ENCODE peak calls at places on chromosomes 4 and X, in nine cellular contexts. One of them, this sample, is unnamed.

GRCh38 chr4:12926189-12927066 is 557.7 kb downstream of the RAB28 start:
- DNase-seq in testis: no peak
- DNase-seq in left ventricle myocardium inferior: no peak
- DNase-seq in thoracic aorta: no peak
- DNase-seq in uterus: no peak
- DNase-seq in AG04449: no peak
- DNase-seq in tibial artery: no peak
- DNase-seq in choroid plexus epithelial cell: peak; percentile 3
- DNase-seq in upper lobe of right lung: no peak
- DNase-seq in this sample: no peak

GRCh38 chrX:36908801-36909403 is 99.3 kb upstream of the FAM47C start:
- DNase-seq in testis: no peak
- DNase-seq in upper lobe of right lung: no peak
- DNase-seq in tibial artery: no peak
- DNase-seq in uterus: no peak
- DNase-seq in thoracic aorta: no peak
- DNase-seq in left ventricle myocardium inferior: no peak
- DNase-seq in choroid plexus epithelial cell: peak; percentile 55
- DNase-seq in AG04449: no peak
- DNase-seq in this sample: peak; percentile 31

GRCh38 chr4:79528241-79528706 is 120.2 kb upstream of the GK2 start:
- DNase-seq in tibial artery: no peak
- DNase-seq in left ventricle myocardium inferior: no peak
- DNase-seq in uterus: no peak
- DNase-seq in choroid plexus epithelial cell: peak; percentile 2
- DNase-seq in upper lobe of right lung: no peak
- DNase-seq in AG04449: no peak
- DNase-seq in testis: no peak
- DNase-seq in thoracic aorta: no peak
- DNase-seq in this sample: peak; percentile 38

GRCh38 chrX:23403849-23404248 is 69.2 kb downstream of the PTCHD1 start:
- DNase-seq in thoracic aorta: no peak
- DNase-seq in upper lobe of right lung: no peak
- DNase-seq in uterus: no peak
- DNase-seq in tibial artery: no peak
- DNase-seq in choroid plexus epithelial cell: peak; percentile 5
- DNase-seq in testis: no peak
- DNase-seq in left ventricle myocardium inferior: no peak
- DNase-seq in AG04449: no peak
- DNase-seq in this sample: no peak

GRCh38 chr4:123415977-123416376 is 19.4 kb downstream of the SPRY1 start:
- DNase-seq in testis: no peak
- DNase-seq in tibial artery: no peak
- DNase-seq in upper lobe of right lung: no peak
- DNase-seq in left ventricle myocardium inferior: no peak
- DNase-seq in uterus: no peak
- DNase-seq in choroid plexus epithelial cell: peak; percentile 75
- DNase-seq in thoracic aorta: no peak
- DNase-seq in AG04449: peak; percentile 29
- DNase-seq in this sample: peak; percentile 58

GRCh38 chr4:142402925-142403324 is 443.2 kb downstream of the INPP4B start:
- DNase-seq in tibial artery: no peak
- DNase-seq in upper lobe of right lung: no peak
- DNase-seq in choroid plexus epithelial cell: no peak
- DNase-seq in thoracic aorta: no peak
- DNase-seq in AG04449: no peak
- DNase-seq in uterus: no peak
- DNase-seq in testis: no peak
- DNase-seq in left ventricle myocardium inferior: no peak
- DNase-seq in this sample: no peak

GRCh38 chr4:149645790-149646189 is 169.9 kb downstream of the IQCM start:
- DNase-seq in upper lobe of right lung: no peak
- DNase-seq in left ventricle myocardium inferior: no peak
- DNase-seq in testis: no peak
- DNase-seq in AG04449: no peak
- DNase-seq in uterus: no peak
- DNase-seq in thoracic aorta: no peak
- DNase-seq in tibial artery: no peak
- DNase-seq in choroid plexus epithelial cell: peak; percentile 1
- DNase-seq in this sample: no peak

GRCh38 chr4:123699823-123700822 is 303.5 kb downstream of the SPRY1 start:
- DNase-seq in upper lobe of right lung: no peak
- DNase-seq in AG04449: peak; percentile 90
- DNase-seq in tibial artery: no peak
- DNase-seq in left ventricle myocardium inferior: no peak
- DNase-seq in uterus: no peak
- DNase-seq in choroid plexus epithelial cell: peak; percentile 95
- DNase-seq in testis: peak; percentile 32
- DNase-seq in thoracic aorta: no peak
- DNase-seq in this sample: peak; percentile 92

GRCh38 chr4:98482847-98483806 is 175.3 kb downstream of the TSPAN5 start:
- DNase-seq in testis: no peak
- DNase-seq in tibial artery: no peak
- DNase-seq in AG04449: no peak
- DNase-seq in thoracic aorta: no peak
- DNase-seq in choroid plexus epithelial cell: peak; percentile 48
- DNase-seq in upper lobe of right lung: no peak
- DNase-seq in left ventricle myocardium inferior: no peak
- DNase-seq in uterus: no peak
- DNase-seq in this sample: peak; percentile 61

GRCh38 chr4:9906996-9907395 is 114.3 kb downstream of the SLC2A9 start:
- DNase-seq in AG04449: no peak
- DNase-seq in left ventricle myocardium inferior: no peak
- DNase-seq in choroid plexus epithelial cell: no peak
- DNase-seq in uterus: no peak
- DNase-seq in tibial artery: no peak
- DNase-seq in upper lobe of right lung: no peak
- DNase-seq in thoracic aorta: no peak
- DNase-seq in testis: no peak
- DNase-seq in this sample: no peak

GRCh38 chrX:132737743-132738142 is 220.7 kb downstream of the HS6ST2 start:
- DNase-seq in AG04449: no peak
- DNase-seq in thoracic aorta: no peak
- DNase-seq in uterus: no peak
- DNase-seq in upper lobe of right lung: no peak
- DNase-seq in tibial artery: no peak
- DNase-seq in left ventricle myocardium inferior: no peak
- DNase-seq in choroid plexus epithelial cell: no peak
- DNase-seq in testis: no peak
- DNase-seq in this sample: no peak

GRCh38 chrX:20061869-20062254 is 54.8 kb downstream of the MAP7D2 start:
- DNase-seq in left ventricle myocardium inferior: no peak
- DNase-seq in testis: no peak
- DNase-seq in upper lobe of right lung: no peak
- DNase-seq in thoracic aorta: no peak
- DNase-seq in choroid plexus epithelial cell: peak; percentile 81
- DNase-seq in uterus: no peak
- DNase-seq in AG04449: no peak
- DNase-seq in tibial artery: no peak
- DNase-seq in this sample: peak; percentile 68

GRCh38 chr4:1337376-1337831 is 9.6 kb upstream of the UVSSA start:
- DNase-seq in choroid plexus epithelial cell: no peak
- DNase-seq in left ventricle myocardium inferior: no peak
- DNase-seq in uterus: no peak
- DNase-seq in thoracic aorta: no peak
- DNase-seq in AG04449: no peak
- DNase-seq in testis: no peak
- DNase-seq in upper lobe of right lung: no peak
- DNase-seq in tibial artery: no peak
- DNase-seq in this sample: no peak

GRCh38 chrX:15059488-15059887 is 186.3 kb downstream of the MOSPD2 start:
- DNase-seq in upper lobe of right lung: no peak
- DNase-seq in thoracic aorta: no peak
- DNase-seq in left ventricle myocardium inferior: no peak
- DNase-seq in tibial artery: no peak
- DNase-seq in uterus: no peak
- DNase-seq in testis: no peak
- DNase-seq in choroid plexus epithelial cell: peak; percentile 0
- DNase-seq in AG04449: no peak
- DNase-seq in this sample: no peak

GRCh38 chrX:46574941-46575381 is 1.4 kb downstream of the CHST7 start:
- DNase-seq in upper lobe of right lung: peak; percentile 68
- DNase-seq in uterus: no peak
- DNase-seq in left ventricle myocardium inferior: peak; percentile 15
- DNase-seq in testis: peak; percentile 19
- DNase-seq in tibial artery: no peak
- DNase-seq in choroid plexus epithelial cell: peak; percentile 27
- DNase-seq in thoracic aorta: no peak
- DNase-seq in AG04449: no peak
- DNase-seq in this sample: no peak

GRCh38 chr4:82733636-82734035 is 65.0 kb downstream of the SCD5 start:
- DNase-seq in AG04449: no peak
- DNase-seq in uterus: no peak
- DNase-seq in testis: no peak
- DNase-seq in upper lobe of right lung: no peak
- DNase-seq in left ventricle myocardium inferior: no peak
- DNase-seq in tibial artery: no peak
- DNase-seq in choroid plexus epithelial cell: peak; percentile 77
- DNase-seq in thoracic aorta: no peak
- DNase-seq in this sample: peak; percentile 84

GRCh38 chrX:107684956-107685385 is 56.7 kb downstream of the PRPS1 start:
- DNase-seq in thoracic aorta: no peak
- DNase-seq in upper lobe of right lung: peak; percentile 92
- DNase-seq in tibial artery: peak; percentile 86
- DNase-seq in left ventricle myocardium inferior: peak; percentile 78
- DNase-seq in AG04449: no peak
- DNase-seq in uterus: peak; percentile 81
- DNase-seq in testis: peak; percentile 86
- DNase-seq in choroid plexus epithelial cell: peak; percentile 86
- DNase-seq in this sample: peak; percentile 62

GRCh38 chrX:112058255-112058654 is 24.3 kb downstream of the TRPC5 start:
- DNase-seq in thoracic aorta: no peak
- DNase-seq in AG04449: no peak
- DNase-seq in uterus: no peak
- DNase-seq in testis: no peak
- DNase-seq in choroid plexus epithelial cell: no peak
- DNase-seq in tibial artery: no peak
- DNase-seq in left ventricle myocardium inferior: no peak
- DNase-seq in upper lobe of right lung: no peak
- DNase-seq in this sample: no peak

GRCh38 chr4:106773106-106773905 is 262.8 kb downstream of the DKK2 start:
- DNase-seq in left ventricle myocardium inferior: no peak
- DNase-seq in thoracic aorta: no peak
- DNase-seq in testis: no peak
- DNase-seq in choroid plexus epithelial cell: peak; percentile 47
- DNase-seq in upper lobe of right lung: no peak
- DNase-seq in uterus: no peak
- DNase-seq in AG04449: no peak
- DNase-seq in tibial artery: no peak
- DNase-seq in this sample: peak; percentile 63

GRCh38 chr4:121220698-121221097 is 56.6 kb upstream of the TNIP3 start:
- DNase-seq in AG04449: no peak
- DNase-seq in uterus: no peak
- DNase-seq in testis: no peak
- DNase-seq in left ventricle myocardium inferior: no peak
- DNase-seq in upper lobe of right lung: no peak
- DNase-seq in thoracic aorta: no peak
- DNase-seq in tibial artery: no peak
- DNase-seq in choroid plexus epithelial cell: no peak
- DNase-seq in this sample: no peak

GRCh38 chr4:121219222-121219621 is 55.1 kb upstream of the TNIP3 start:
- DNase-seq in upper lobe of right lung: no peak
- DNase-seq in AG04449: no peak
- DNase-seq in uterus: no peak
- DNase-seq in left ventricle myocardium inferior: no peak
- DNase-seq in thoracic aorta: no peak
- DNase-seq in choroid plexus epithelial cell: peak; percentile 70
- DNase-seq in tibial artery: no peak
- DNase-seq in testis: no peak
- DNase-seq in this sample: no peak

GRCh38 chr4:121221608-121222007 is 57.5 kb upstream of the TNIP3 start:
- DNase-seq in upper lobe of right lung: no peak
- DNase-seq in choroid plexus epithelial cell: no peak
- DNase-seq in AG04449: no peak
- DNase-seq in tibial artery: no peak
- DNase-seq in uterus: no peak
- DNase-seq in testis: no peak
- DNase-seq in left ventricle myocardium inferior: no peak
- DNase-seq in thoracic aorta: no peak
- DNase-seq in this sample: no peak

GRCh38 chr4:121217385-121217784 is 53.3 kb upstream of the TNIP3 start:
- DNase-seq in thoracic aorta: no peak
- DNase-seq in choroid plexus epithelial cell: peak; percentile 88
- DNase-seq in uterus: no peak
- DNase-seq in tibial artery: no peak
- DNase-seq in left ventricle myocardium inferior: no peak
- DNase-seq in AG04449: peak; percentile 23
- DNase-seq in testis: no peak
- DNase-seq in upper lobe of right lung: no peak
- DNase-seq in this sample: no peak

GRCh38 chr4:121221201-121221600 is 57.1 kb upstream of the TNIP3 start:
- DNase-seq in choroid plexus epithelial cell: no peak
- DNase-seq in left ventricle myocardium inferior: no peak
- DNase-seq in AG04449: no peak
- DNase-seq in uterus: no peak
- DNase-seq in tibial artery: no peak
- DNase-seq in upper lobe of right lung: no peak
- DNase-seq in testis: no peak
- DNase-seq in thoracic aorta: no peak
- DNase-seq in this sample: no peak
- H3K4me3 ChIP-seq in choroid plexus epithelial cell: no peak overlapping the region
- H3K4me3 ChIP-seq in left ventricle myocardium inferior: no peak overlapping the region
- H3K4me3 ChIP-seq in AG04449: no peak overlapping the region
- H3K4me3 ChIP-seq in uterus: no peak overlapping the region
- H3K4me3 ChIP-seq in tibial artery: no peak overlapping the region
- H3K4me3 ChIP-seq in upper lobe of right lung: no peak overlapping the region
- H3K4me3 ChIP-seq in testis: no peak overlapping the region
- H3K4me3 ChIP-seq in thoracic aorta: no peak overlapping the region
- H3K4me3 ChIP-seq in this sample: no peak overlapping the region

GRCh38 chr4:109553130-109553529 is 6.9 kb upstream of the MCUB start:
- DNase-seq in uterus: no peak
- DNase-seq in tibial artery: no peak
- DNase-seq in left ventricle myocardium inferior: no peak
- DNase-seq in choroid plexus epithelial cell: no peak
- DNase-seq in testis: no peak
- DNase-seq in upper lobe of right lung: no peak
- DNase-seq in AG04449: no peak
- DNase-seq in thoracic aorta: no peak
- DNase-seq in this sample: no peak
- TF ChIP-seq CTCF in uterus: no peak
- TF ChIP-seq CTCF in tibial artery: no peak
- TF ChIP-seq CTCF in left ventricle myocardium inferior: no peak
- TF ChIP-seq CTCF in choroid plexus epithelial cell: no peak
- TF ChIP-seq CTCF in testis: no peak
- TF ChIP-seq CTCF in upper lobe of right lung: no peak
- TF ChIP-seq CTCF in AG04449: no peak
- TF ChIP-seq CTCF in thoracic aorta: no peak
- TF ChIP-seq CTCF in this sample: no peak

GRCh38 chrX:49043987-49044281 is 777 bp upstream of the TFE3 start:
- DNase-seq in choroid plexus epithelial cell: no peak
- DNase-seq in testis: no peak
- DNase-seq in upper lobe of right lung: no peak
- DNase-seq in tibial artery: no peak
- DNase-seq in AG04449: no peak
- DNase-seq in left ventricle myocardium inferior: no peak
- DNase-seq in uterus: no peak
- DNase-seq in thoracic aorta: no peak
- DNase-seq in this sample: no peak
- H3K4me3 ChIP-seq in choroid plexus epithelial cell: no peak overlapping the region
- H3K4me3 ChIP-seq in testis: no peak overlapping the region
- H3K4me3 ChIP-seq in upper lobe of right lung: peak overlapping the region; percentile 21
- H3K4me3 ChIP-seq in tibial artery: peak overlapping the region; percentile 32
- H3K4me3 ChIP-seq in AG04449: peak overlapping the region; percentile 43
- H3K4me3 ChIP-seq in left ventricle myocardium inferior: peak overlapping the region; percentile 52
- H3K4me3 ChIP-seq in uterus: no peak overlapping the region
- H3K4me3 ChIP-seq in thoracic aorta: peak overlapping the region; percentile 60
- H3K4me3 ChIP-seq in this sample: peak overlapping the region; percentile 26

GRCh38 chrX:134163836-134164235 is 73.1 kb upstream of the CCDC160 start:
- DNase-seq in AG04449: no peak
- DNase-seq in tibial artery: no peak
- DNase-seq in left ventricle myocardium inferior: no peak
- DNase-seq in testis: no peak
- DNase-seq in choroid plexus epithelial cell: no peak
- DNase-seq in uterus: no peak
- DNase-seq in upper lobe of right lung: no peak
- DNase-seq in thoracic aorta: no peak
- DNase-seq in this sample: no peak
- TF ChIP-seq CTCF in AG04449: no peak
- TF ChIP-seq CTCF in tibial artery: no peak
- TF ChIP-seq CTCF in left ventricle myocardium inferior: no peak
- TF ChIP-seq CTCF in testis: no peak
- TF ChIP-seq CTCF in choroid plexus epithelial cell: no peak
- TF ChIP-seq CTCF in uterus: no peak
- TF ChIP-seq CTCF in upper lobe of right lung: no peak
- TF ChIP-seq CTCF in thoracic aorta: no peak
- TF ChIP-seq CTCF in this sample: no peak